ENCODE peak calls at places on chromosome 10, in five cellular contexts. D is H1, R is trophoblast cell, Q is IMR-90, E is neuronal stem cell. O is an unnamed sample.

GRCh38 chr10:75430000-75430763 is 1.2 kb upstream of the LRMDA start:
- DNase-seq in D (no peak), R (no peak), Q (no peak), E (peak; percentile 73), O (peak; percentile 36)

GRCh38 chr10:52814506-52814905 is 41.9 kb upstream of the MBL2 start:
- DNase-seq in D (no peak), R (no peak), Q (no peak), E (no peak), O (no peak)

GRCh38 chr10:97916586-97916985 is 66.9 kb downstream of the GOLGA7B start:
- DNase-seq in D (no peak), R (no peak), Q (no peak), E (no peak), O (no peak)

GRCh38 chr10:123624086-123624485 is 42.1 kb upstream of the GPR26 start:
- DNase-seq in D (no peak), R (no peak), Q (no peak), E (no peak), O (no peak)

GRCh38 chr10:98431016-98431415 is 15.7 kb downstream of the HPS1 start:
- DNase-seq in D (no peak), R (peak; percentile 96), Q (no peak), E (no peak), O (no peak)

GRCh38 chr10:75191821-75192568 is 18.6 kb upstream of the VDAC2 start:
- DNase-seq in D (no peak), R (peak; percentile 3), Q (peak; percentile 97), E (no peak), O (peak; percentile 96)

GRCh38 chr10:3054816-3055202 is 12.5 kb upstream of the PFKP start:
- DNase-seq in D (no peak), R (peak; percentile 12), Q (no peak), E (no peak), O (no peak)

GRCh38 chr10:71697938-71698709 is 21.5 kb downstream of the C10orf105 start:
- DNase-seq in D (no peak), R (no peak), Q (no peak), E (no peak), O (no peak)

GRCh38 chr10:80488539-80489066 is 34.5 kb downstream of the TSPAN14 start:
- DNase-seq in D (no peak), R (no peak), Q (no peak), E (no peak), O (no peak)

GRCh38 chr10:15313034-15313433 is 58.1 kb downstream of the FAM171A1 start:
- DNase-seq in D (no peak), R (no peak), Q (no peak), E (no peak), O (peak; percentile 34)

GRCh38 chr10:97090035-97090434 is 95.7 kb downstream of the SLIT1 start:
- DNase-seq in D (no peak), R (no peak), Q (no peak), E (no peak), O (no peak)

GRCh38 chr10:80133221-80133620 is 691 bp downstream of the PLAC9 start:
- DNase-seq in D (no peak), R (no peak), Q (no peak), E (no peak), O (no peak)

GRCh38 chr10:33657154-33657900 is 322.9 kb upstream of the NRP1 start:
- DNase-seq in D (no peak), R (no peak), Q (peak; percentile 31), E (no peak), O (no peak)

GRCh38 chr10:99612167-99612831 is 7.9 kb downstream of the SLC25A28 start:
- DNase-seq in D (no peak), R (peak; percentile 44), Q (peak; percentile 62), E (peak; percentile 63), O (peak; percentile 76)

GRCh38 chr10:88254091-88254490 is 329.0 kb downstream of the RNLS start:
- DNase-seq in D (no peak), R (no peak), Q (peak; percentile 90), E (no peak), O (peak; percentile 76)

GRCh38 chr10:86363833-86364511 is 2.6 kb downstream of the GRID1 start:
- DNase-seq in D (no peak), R (no peak), Q (no peak), E (no peak), O (no peak)

GRCh38 chr10:17215782-17216122 is 12.3 kb upstream of the VIM start:
- DNase-seq in D (no peak), R (no peak), Q (no peak), E (no peak), O (no peak)

GRCh38 chr10:78211476-78212110 is 177.9 kb downstream of the RPS24 start:
- DNase-seq in D (no peak), R (no peak), Q (peak; percentile 67), E (peak; percentile 35), O (peak; percentile 66)

GRCh38 chr10:50419756-50420155 is 168.4 kb upstream of the ASAH2 start:
- DNase-seq in D (no peak), R (no peak), Q (no peak), E (no peak), O (no peak)

GRCh38 chr10:51342381-51342780 is 268.1 kb downstream of the PRKG1 start:
- DNase-seq in D (no peak), R (no peak), Q (peak; percentile 9), E (no peak), O (no peak)

GRCh38 chr10:99544322-99544721 is 11.6 kb downstream of the NKX2-3 start:
- DNase-seq in D (no peak), R (no peak), Q (no peak), E (no peak), O (no peak)

GRCh38 chr10:81218307-81218706 is 656.7 kb upstream of the NRG3 start:
- DNase-seq in D (no peak), R (no peak), Q (no peak), E (no peak), O (no peak)

GRCh38 chr10:86650151-86650550 is 4.2 kb upstream of the OPN4 start:
- DNase-seq in D (peak; percentile 37), R (no peak), Q (no peak), E (no peak), O (no peak)

GRCh38 chr10:115857856-115858255 is 415.1 kb downstream of the GFRA1 start:
- DNase-seq in D (no peak), R (no peak), Q (no peak), E (no peak), O (no peak)

GRCh38 chr10:1462032-1462431 is 275.3 kb downstream of the ADARB2 start:
- DNase-seq in D (no peak), R (no peak), Q (no peak), E (no peak), O (no peak)

GRCh38 chr10:24427678-24428409 is 218.9 kb downstream of the KIAA1217 start:
- DNase-seq in D (no peak), R (peak; percentile 82), Q (no peak), E (no peak), O (no peak)

GRCh38 chr10:111600772-111601171 is 523.9 kb downstream of the ADRA2A start:
- DNase-seq in D (no peak), R (no peak), Q (no peak), E (no peak), O (no peak)

GRCh38 chr10:45000138-45000763 is 472 bp upstream of the ZNF22 start:
- DNase-seq in D (peak; percentile 45), R (no peak), Q (peak; percentile 9), E (no peak), O (peak; percentile 36)

GRCh38 chr10:99870051-99870730 is 87.8 kb downstream of the ABCC2 start:
- DNase-seq in D (no peak), R (peak; percentile 59), Q (no peak), E (no peak), O (no peak)

GRCh38 chr10:126455766-126456425 is 67.6 kb upstream of the ADAM12 start:
- DNase-seq in D (peak; percentile 32), R (no peak), Q (no peak), E (no peak), O (no peak)

GRCh38 chr10:31648966-31649365 is 279.7 kb downstream of the ARHGAP12 start:
- DNase-seq in D (no peak), R (no peak), Q (no peak), E (no peak), O (no peak)

GRCh38 chr10:113078282-113078907 is 128.3 kb downstream of the TCF7L2 start:
- DNase-seq in D (no peak), R (peak; percentile 52), Q (no peak), E (no peak), O (no peak)
- H4K91ac ChIP-seq in D (no peak overlapping the region), R (no peak overlapping the region), Q (no peak overlapping the region), E (no peak overlapping the region), O (no peak overlapping the region)

GRCh38 chr10:28679941-28680752 is 2.8 kb downstream of the BAMBI start:
- DNase-seq in D (no peak), R (no peak), Q (no peak), E (no peak), O (peak; percentile 70)
- H3K4me3 ChIP-seq in D (peak overlapping the region; percentile 85), R (peak overlapping the region; percentile 73), Q (peak overlapping the region; percentile 89), E (no peak overlapping the region), O (no peak overlapping the region)

GRCh38 chr10:49057481-49057880 is 57.8 kb downstream of the VSTM4 start:
- DNase-seq in D (no peak), R (no peak), Q (no peak), E (no peak), O (no peak)

GRCh38 chr10:49055231-49055850 is 60.0 kb downstream of the VSTM4 start:
- DNase-seq in D (no peak), R (no peak), Q (no peak), E (no peak), O (no peak)

GRCh38 chr10:49053998-49054692 is 61.2 kb downstream of the VSTM4 start:
- DNase-seq in D (no peak), R (no peak), Q (no peak), E (no peak), O (no peak)

GRCh38 chr10:49054753-49055152 is 60.6 kb downstream of the VSTM4 start:
- DNase-seq in D (no peak), R (no peak), Q (no peak), E (no peak), O (no peak)

DNA sequence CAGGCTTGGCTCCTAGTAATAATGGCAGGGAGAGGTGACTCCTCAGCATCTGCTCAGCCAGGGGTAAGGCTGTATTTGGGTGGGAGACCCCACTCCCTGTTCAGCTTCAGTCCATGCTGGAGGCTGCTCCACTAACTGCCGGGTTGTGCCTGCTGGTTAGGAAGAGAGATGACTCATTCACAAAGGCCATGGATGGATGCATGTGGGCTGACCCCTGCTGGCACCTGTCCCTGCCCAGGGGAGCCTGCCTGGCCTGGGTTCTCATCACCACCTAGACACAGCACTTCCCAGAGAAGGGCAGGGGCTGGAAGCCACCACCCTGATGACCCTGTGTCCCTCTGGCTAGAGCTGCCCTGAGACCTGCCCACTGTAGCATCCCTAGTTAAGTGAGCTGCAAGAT is 59.0 kb downstream of the VSTM4 start:
- DNase-seq in D (no peak), R (no peak), Q (peak; percentile 14), E (no peak), O (peak; percentile 9)
- H3K23ac ChIP-seq in D (no peak overlapping the region), R (no peak overlapping the region), Q (no peak overlapping the region), E (no peak overlapping the region), O (no peak overlapping the region)

GRCh38 chr10:93437946-93438795 is 44.0 kb downstream of the MYOF start:
- DNase-seq in D (peak; percentile 76), R (peak; percentile 88), Q (peak; percentile 73), E (no peak), O (peak; percentile 88)

GRCh38 chr10:93435621-93436385 is 46.3 kb downstream of the MYOF start:
- DNase-seq in D (no peak), R (no peak), Q (peak; percentile 43), E (peak; percentile 61), O (peak; percentile 81)

GRCh38 chr10:93436577-93436976 is 45.6 kb downstream of the MYOF start:
- DNase-seq in D (no peak), R (peak; percentile 73), Q (peak; percentile 97), E (no peak), O (peak; percentile 99)

GRCh38 chr10:93438796-93439253 is 43.3 kb downstream of the MYOF start:
- DNase-seq in D (no peak), R (peak; percentile 59), Q (no peak), E (no peak), O (no peak)

GRCh38 chr10:93437000-93437945 is 44.9 kb downstream of the MYOF start:
- DNase-seq in D (peak; percentile 68), R (peak; percentile 98), Q (peak; percentile 99), E (no peak), O (peak; percentile 100)
- H4K91ac ChIP-seq in D (peak overlapping the region; percentile 83), R (peak overlapping the region; percentile 100), Q (peak overlapping the region; percentile 99), E (no peak overlapping the region), O (peak overlapping the region; percentile 99)